ENCODE peak calls at places on chromosomes 7 and 10, in four cellular contexts. S, E, X and J are unnamed samples.

GRCh38 chr7:34044319-34044643 is 138.9 kb downstream of the BMPER start:
- DNase-seq in S (no peak), E (no peak), X (no peak), J (no peak)

GRCh38 chr7:127874049-127874636 is 157.1 kb downstream of the LRRC4 start:
- DNase-seq in S (no peak), E (no peak), X (no peak), J (no peak)

GRCh38 chr10:61389887-61390286 is 63.3 kb downstream of the TMEM26 start:
- DNase-seq in S (no peak), E (no peak), X (no peak), J (no peak)

GRCh38 chr7:141114141-141114664 is 40.3 kb downstream of the TMEM178B start:
- DNase-seq in S (no peak), E (no peak), X (no peak), J (no peak)

GRCh38 chr10:56662765-56663447 is 301.8 kb upstream of the ZWINT start:
- DNase-seq in S (no peak), E (no peak), X (no peak), J (no peak)

GRCh38 chr10:46235705-46236536 is 50.9 kb upstream of the ANTXRL start:
- DNase-seq in S (peak; percentile 9), E (no peak), X (no peak), J (no peak)

GRCh38 chr10:77925795-77926565 is 575 bp downstream of the DLG5 start:
- DNase-seq in S (peak; percentile 67), E (peak; percentile 67), X (no peak), J (no peak)

GRCh38 chr7:41599760-41600159 is 103.1 kb downstream of the INHBA start:
- DNase-seq in S (no peak), E (no peak), X (no peak), J (no peak)

GRCh38 chr10:26627320-26627719 is 70.2 kb upstream of the PDSS1 start:
- DNase-seq in S (no peak), E (no peak), X (peak; percentile 10), J (no peak)

GRCh38 chr10:49539320-49539885 is 482 bp upstream of the ERCC6 start:
- DNase-seq in S (peak; percentile 50), E (peak; percentile 36), X (peak; percentile 18), J (peak; percentile 40)

GRCh38 chr7:4861673-4862072 is at the start of gene PAPOLB:
- DNase-seq in S (no peak), E (no peak), X (no peak), J (no peak)

GRCh38 chr7:51276967-51277366 is 39.6 kb downstream of the COBL start:
- DNase-seq in S (no peak), E (no peak), X (no peak), J (no peak)

GRCh38 chr7:51276091-51276605 is 40.5 kb downstream of the COBL start:
- DNase-seq in S (no peak), E (no peak), X (no peak), J (no peak)

GRCh38 chr7:51280156-51280555 is 36.5 kb downstream of the COBL start:
- DNase-seq in S (no peak), E (no peak), X (no peak), J (no peak)

GRCh38 chr7:51279391-51280023 is 37.1 kb downstream of the COBL start:
- DNase-seq in S (no peak), E (no peak), X (no peak), J (no peak)

DNA sequence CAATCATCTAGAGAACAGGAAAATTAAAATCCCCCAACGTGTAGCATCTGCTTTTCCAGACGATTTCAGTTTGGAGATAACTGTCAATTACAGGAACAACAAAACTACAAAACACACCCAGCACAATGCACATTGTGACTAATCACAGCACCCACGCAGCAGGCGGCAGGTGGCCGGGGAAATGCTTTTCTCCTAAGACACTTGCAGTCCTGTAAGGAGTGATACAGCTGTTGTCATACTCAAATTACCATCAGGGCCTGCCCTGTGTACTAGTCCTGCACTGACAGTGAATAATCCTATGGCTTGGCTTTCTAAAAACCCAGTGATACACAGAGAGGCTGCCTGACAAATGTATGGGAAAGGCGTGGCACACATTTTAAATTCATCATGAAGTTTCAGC is 37.8 kb downstream of the COBL start:
- DNase-seq in S (no peak), E (no peak), X (no peak), J (no peak)
- H3K27ac ChIP-seq in S (no peak overlapping the region), E (no peak overlapping the region), X (no peak overlapping the region), J (no peak overlapping the region)

GRCh38 chr10:124545346-124545745 is 83.7 kb downstream of the LHPP start:
- DNase-seq in S (no peak), E (no peak), X (no peak), J (no peak)
- H3K4me1 ChIP-seq in S (peaks cover 16% of the 10 kb centered on the region), E (peaks cover 1% of the 10 kb centered on the region), X (no peaks in the 10 kb centered on the region), J (no peaks in the 10 kb centered on the region)

DNA sequence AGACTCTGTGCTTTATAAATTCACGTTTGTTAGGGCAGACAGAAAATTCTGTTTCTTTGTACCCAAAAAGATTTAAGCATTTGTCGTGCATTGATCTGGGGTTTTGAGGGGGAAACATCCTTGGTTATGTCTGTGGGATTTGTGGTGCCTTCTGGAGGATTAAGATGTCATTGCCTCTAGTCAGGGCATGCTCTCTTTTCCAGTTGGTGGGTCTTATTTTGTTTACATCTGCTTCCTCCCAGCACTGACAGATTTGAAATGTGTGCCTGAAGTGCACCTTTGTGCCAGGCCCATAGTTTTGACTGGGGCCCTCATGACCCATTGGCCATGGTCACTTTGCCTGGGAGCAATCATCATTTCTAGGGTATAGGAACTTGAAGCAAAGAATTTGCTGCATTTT is 388.4 kb upstream of the GALNT17 start:
- DNase-seq in S (no peak), E (no peak), X (no peak), J (no peak)
- H3K27me3 ChIP-seq in S (no peaks in the 10 kb centered on the region), E (no peaks in the 10 kb centered on the region), X (no peaks in the 10 kb centered on the region), J (no peaks in the 10 kb centered on the region)

DNA sequence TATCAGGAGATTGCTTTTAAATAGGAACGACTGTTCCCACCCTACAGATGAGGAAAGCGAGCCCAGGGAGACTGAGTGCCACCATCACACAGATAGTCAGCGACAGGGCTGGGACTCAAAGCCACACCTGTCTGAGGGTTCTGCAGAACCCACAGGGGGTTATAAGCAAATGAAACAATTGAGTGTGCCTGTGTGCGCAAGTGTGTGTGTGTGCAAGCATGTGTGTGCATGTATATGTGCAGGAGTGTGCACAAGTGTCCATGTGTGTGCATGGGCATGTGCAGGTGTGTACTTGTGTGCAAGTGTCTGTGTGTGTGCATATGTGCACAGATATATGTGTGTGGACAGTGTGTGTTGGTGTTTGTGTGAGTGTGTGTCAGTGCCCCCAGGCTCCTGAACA is 280.2 kb downstream of the GRID1 start:
- DNase-seq in S (peak; percentile 13), E (no peak), X (no peak), J (no peak)
- H3K27ac ChIP-seq in S (no peak overlapping the region), E (no peak overlapping the region), X (no peak overlapping the region), J (no peak overlapping the region)

GRCh38 chr10:78973901-78974408 is 94.8 kb upstream of the ZMIZ1 start:
- DNase-seq in S (no peak), E (peak; percentile 76), X (peak; percentile 42), J (no peak)
- H3K4me1 ChIP-seq in S (peaks cover 50% of the 10 kb centered on the region), E (peaks cover 41% of the 10 kb centered on the region), X (peaks cover 30% of the 10 kb centered on the region), J (peaks cover 12% of the 10 kb centered on the region)

DNA sequence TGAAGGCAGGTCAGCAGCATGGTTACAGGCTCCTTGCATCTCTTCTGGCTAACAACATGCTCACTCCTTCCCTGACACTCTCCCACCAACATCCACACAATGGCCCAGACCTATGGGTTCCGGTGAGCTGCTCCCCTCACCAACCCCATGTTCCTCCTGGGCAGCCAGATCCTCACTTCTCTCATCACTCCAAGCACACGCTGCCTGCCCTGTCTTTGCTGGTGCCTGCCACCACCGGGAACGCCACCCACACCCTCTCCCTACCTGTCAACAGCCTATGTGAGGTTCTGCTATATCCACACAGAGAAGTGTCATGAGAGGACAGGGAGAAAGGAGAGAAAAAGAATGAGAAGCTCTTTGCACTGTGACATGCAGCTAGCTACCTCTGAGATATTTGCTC is 14.6 kb downstream of the PARP12 start:
- DNase-seq in S (no peak), E (no peak), X (no peak), J (no peak)
- H3K27me3 ChIP-seq in S (no peaks in the 10 kb centered on the region), E (no peaks in the 10 kb centered on the region), X (no peaks in the 10 kb centered on the region), J (no peaks in the 10 kb centered on the region)

GRCh38 chr10:119252470-119253151 is 45.2 kb downstream of the GRK5 start:
- DNase-seq in S (no peak), E (no peak), X (no peak), J (no peak)
- H3K27ac ChIP-seq in S (peak overlapping the region; percentile 86), E (peak overlapping the region; percentile 23), X (peak overlapping the region; percentile 93), J (no peak overlapping the region)

GRCh38 chr7:112876877-112877276 is 86.7 kb upstream of the TMEM168 start:
- DNase-seq in S (no peak), E (no peak), X (no peak), J (no peak)
- H3K4me1 ChIP-seq in S (no peaks in the 10 kb centered on the region), E (peaks cover 2% of the 10 kb centered on the region), X (no peaks in the 10 kb centered on the region), J (no peaks in the 10 kb centered on the region)

GRCh38 chr10:133537551-133538545 is 10.7 kb downstream of the CYP2E1 start:
- DNase-seq in S (no peak), E (no peak), X (no peak), J (no peak)
- H3K27me3 ChIP-seq in S (no peaks in the 10 kb centered on the region), E (no peaks in the 10 kb centered on the region), X (no peaks in the 10 kb centered on the region), J (no peaks in the 10 kb centered on the region)

DNA sequence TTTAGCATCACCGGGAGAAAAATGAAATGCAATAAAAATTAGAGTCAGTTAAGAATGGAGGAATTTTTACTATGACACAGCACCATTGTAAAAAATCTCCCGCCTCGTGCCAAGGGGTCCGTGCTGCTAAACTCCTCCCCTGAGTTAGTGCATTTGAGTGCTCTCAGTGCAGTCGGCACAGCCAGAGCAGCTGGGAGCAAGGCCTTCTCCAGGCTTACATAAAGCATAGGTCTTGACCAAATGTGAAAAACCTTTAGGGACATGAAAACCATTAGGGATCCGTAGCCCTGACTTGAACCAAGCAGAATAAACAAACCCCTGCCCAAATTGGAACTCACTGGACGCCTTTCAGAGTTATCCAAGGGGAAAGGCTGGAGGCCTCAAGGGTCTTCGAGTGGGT is 152.6 kb downstream of the PLCE1 start:
- DNase-seq in S (no peak), E (no peak), X (no peak), J (no peak)
- H3K27ac ChIP-seq in S (no peak overlapping the region), E (no peak overlapping the region), X (no peak overlapping the region), J (no peak overlapping the region)